ENCODE peak calls at places on chromosome 3, in ten cellular contexts. One of them, this sample, is unnamed.

GRCh38 chr3:14772533-14773138 is 46.1 kb upstream of the FGD5 start:
- DNase-seq in CD4-positive, alpha-beta memory T cell: no peak
- DNase-seq in neuronal stem cell: no peak
- DNase-seq in epithelial cell of esophagus: no peak
- DNase-seq in GM23338: no peak
- DNase-seq in adipocyte: no peak
- DNase-seq in psoas muscle: no peak
- DNase-seq in stomach: no peak
- DNase-seq in transverse colon: no peak
- DNase-seq in heart left ventricle: no peak
- DNase-seq in this sample: no peak

GRCh38 chr3:5505163-5505562 is 317.7 kb downstream of the EDEM1 start:
- DNase-seq in CD4-positive, alpha-beta memory T cell: no peak
- DNase-seq in neuronal stem cell: no peak
- DNase-seq in epithelial cell of esophagus: no peak
- DNase-seq in GM23338: no peak
- DNase-seq in adipocyte: no peak
- DNase-seq in psoas muscle: no peak
- DNase-seq in stomach: no peak
- DNase-seq in transverse colon: no peak
- DNase-seq in heart left ventricle: no peak
- DNase-seq in this sample: no peak

GRCh38 chr3:14699643-14700042 is 24.7 kb downstream of the C3orf20 start:
- DNase-seq in CD4-positive, alpha-beta memory T cell: no peak
- DNase-seq in neuronal stem cell: no peak
- DNase-seq in epithelial cell of esophagus: no peak
- DNase-seq in GM23338: no peak
- DNase-seq in adipocyte: peak
- DNase-seq in psoas muscle: no peak
- DNase-seq in stomach: no peak
- DNase-seq in transverse colon: no peak
- DNase-seq in heart left ventricle: peak
- DNase-seq in this sample: no peak

GRCh38 chr3:69080233-69080644 is at the start of gene UBA3:
- DNase-seq in CD4-positive, alpha-beta memory T cell: peak
- DNase-seq in neuronal stem cell: peak
- DNase-seq in epithelial cell of esophagus: peak
- DNase-seq in GM23338: peak
- DNase-seq in adipocyte: peak
- DNase-seq in psoas muscle: peak
- DNase-seq in stomach: peak
- DNase-seq in transverse colon: peak
- DNase-seq in heart left ventricle: peak
- DNase-seq in this sample: peak

GRCh38 chr3:24158756-24159155 is 213.7 kb downstream of the NR1D2 start:
- DNase-seq in CD4-positive, alpha-beta memory T cell: no peak
- DNase-seq in neuronal stem cell: no peak
- DNase-seq in epithelial cell of esophagus: no peak
- DNase-seq in GM23338: no peak
- DNase-seq in adipocyte: no peak
- DNase-seq in psoas muscle: no peak
- DNase-seq in stomach: no peak
- DNase-seq in transverse colon: no peak
- DNase-seq in heart left ventricle: no peak
- DNase-seq in this sample: no peak

GRCh38 chr3:170357920-170358854 is 672 bp downstream of the SKIL start:
- DNase-seq in CD4-positive, alpha-beta memory T cell: peak
- DNase-seq in neuronal stem cell: peak
- DNase-seq in epithelial cell of esophagus: peak
- DNase-seq in GM23338: peak
- DNase-seq in adipocyte: peak
- DNase-seq in psoas muscle: peak
- DNase-seq in stomach: peak
- DNase-seq in transverse colon: peak
- DNase-seq in heart left ventricle: peak
- DNase-seq in this sample: peak

GRCh38 chr3:169077394-169077906 is 586.1 kb downstream of the MECOM start:
- DNase-seq in CD4-positive, alpha-beta memory T cell: no peak
- DNase-seq in neuronal stem cell: no peak
- DNase-seq in epithelial cell of esophagus: no peak
- DNase-seq in GM23338: no peak
- DNase-seq in adipocyte: no peak
- DNase-seq in psoas muscle: no peak
- DNase-seq in stomach: no peak
- DNase-seq in transverse colon: no peak
- DNase-seq in heart left ventricle: no peak
- DNase-seq in this sample: no peak

GRCh38 chr3:179450901-179451334 is 352 bp downstream of the GNB4 start:
- DNase-seq in CD4-positive, alpha-beta memory T cell: no peak
- DNase-seq in neuronal stem cell: no peak
- DNase-seq in epithelial cell of esophagus: no peak
- DNase-seq in GM23338: peak
- DNase-seq in adipocyte: no peak
- DNase-seq in psoas muscle: peak
- DNase-seq in stomach: no peak
- DNase-seq in transverse colon: peak
- DNase-seq in heart left ventricle: no peak
- DNase-seq in this sample: no peak

GRCh38 chr3:46668116-46668515 is 25.4 kb downstream of the ALS2CL start:
- DNase-seq in CD4-positive, alpha-beta memory T cell: no peak
- DNase-seq in neuronal stem cell: no peak
- DNase-seq in epithelial cell of esophagus: no peak
- DNase-seq in GM23338: no peak
- DNase-seq in adipocyte: no peak
- DNase-seq in psoas muscle: no peak
- DNase-seq in stomach: peak
- DNase-seq in transverse colon: peak
- DNase-seq in heart left ventricle: peak
- DNase-seq in this sample: no peak

GRCh38 chr3:184176377-184177330 is 2.0 kb downstream of the AP2M1 start:
- DNase-seq in CD4-positive, alpha-beta memory T cell: no peak
- DNase-seq in neuronal stem cell: peak
- DNase-seq in epithelial cell of esophagus: peak
- DNase-seq in GM23338: peak
- DNase-seq in adipocyte: peak
- DNase-seq in psoas muscle: peak
- DNase-seq in stomach: peak
- DNase-seq in transverse colon: peak
- DNase-seq in heart left ventricle: peak
- DNase-seq in this sample: peak

GRCh38 chr3:65955792-65956477 is 82.8 kb downstream of the MAGI1 start:
- DNase-seq in CD4-positive, alpha-beta memory T cell: no peak
- DNase-seq in neuronal stem cell: no peak
- DNase-seq in epithelial cell of esophagus: peak
- DNase-seq in GM23338: no peak
- DNase-seq in adipocyte: peak
- DNase-seq in psoas muscle: no peak
- DNase-seq in stomach: no peak
- DNase-seq in transverse colon: peak
- DNase-seq in heart left ventricle: no peak
- DNase-seq in this sample: no peak

GRCh38 chr3:193828477-193828876 is 235.5 kb downstream of the OPA1 start:
- DNase-seq in CD4-positive, alpha-beta memory T cell: no peak
- DNase-seq in neuronal stem cell: no peak
- DNase-seq in epithelial cell of esophagus: peak
- DNase-seq in GM23338: peak
- DNase-seq in adipocyte: no peak
- DNase-seq in psoas muscle: no peak
- DNase-seq in stomach: no peak
- DNase-seq in transverse colon: peak
- DNase-seq in heart left ventricle: no peak
- DNase-seq in this sample: no peak

GRCh38 chr3:31610700-31611275 is 78.1 kb downstream of the STT3B start:
- DNase-seq in CD4-positive, alpha-beta memory T cell: no peak
- DNase-seq in neuronal stem cell: no peak
- DNase-seq in epithelial cell of esophagus: peak
- DNase-seq in GM23338: peak
- DNase-seq in adipocyte: peak
- DNase-seq in psoas muscle: no peak
- DNase-seq in stomach: no peak
- DNase-seq in transverse colon: no peak
- DNase-seq in heart left ventricle: no peak
- DNase-seq in this sample: no peak

GRCh38 chr3:143590660-143591059 is 257.6 kb downstream of the SLC9A9 start:
- DNase-seq in CD4-positive, alpha-beta memory T cell: no peak
- DNase-seq in neuronal stem cell: no peak
- DNase-seq in epithelial cell of esophagus: no peak
- DNase-seq in GM23338: no peak
- DNase-seq in adipocyte: no peak
- DNase-seq in psoas muscle: no peak
- DNase-seq in stomach: no peak
- DNase-seq in transverse colon: no peak
- DNase-seq in heart left ventricle: no peak
- DNase-seq in this sample: no peak

GRCh38 chr3:130093741-130094391 is 12.2 kb downstream of the ALG1L2 start:
- DNase-seq in CD4-positive, alpha-beta memory T cell: no peak
- DNase-seq in neuronal stem cell: no peak
- DNase-seq in epithelial cell of esophagus: no peak
- DNase-seq in GM23338: peak
- DNase-seq in adipocyte: no peak
- DNase-seq in psoas muscle: no peak
- DNase-seq in stomach: no peak
- DNase-seq in transverse colon: peak
- DNase-seq in heart left ventricle: no peak
- DNase-seq in this sample: no peak

GRCh38 chr3:132597660-132598059 is 590 bp downstream of the ACKR4 start:
- DNase-seq in CD4-positive, alpha-beta memory T cell: no peak
- DNase-seq in neuronal stem cell: no peak
- DNase-seq in epithelial cell of esophagus: no peak
- DNase-seq in GM23338: no peak
- DNase-seq in adipocyte: no peak
- DNase-seq in psoas muscle: no peak
- DNase-seq in stomach: no peak
- DNase-seq in transverse colon: no peak
- DNase-seq in heart left ventricle: no peak
- DNase-seq in this sample: no peak
- H3K4me3 ChIP-seq in CD4-positive, alpha-beta memory T cell: no peak
- H3K4me3 ChIP-seq in neuronal stem cell: no peak
- H3K4me3 ChIP-seq in epithelial cell of esophagus: no peak
- H3K4me3 ChIP-seq in GM23338: no peak
- H3K4me3 ChIP-seq in adipocyte: peak
- H3K4me3 ChIP-seq in psoas muscle: peak
- H3K4me3 ChIP-seq in stomach: no peak
- H3K4me3 ChIP-seq in transverse colon: peak
- H3K4me3 ChIP-seq in heart left ventricle: peak
- H3K4me3 ChIP-seq in this sample: no peak

DNA sequence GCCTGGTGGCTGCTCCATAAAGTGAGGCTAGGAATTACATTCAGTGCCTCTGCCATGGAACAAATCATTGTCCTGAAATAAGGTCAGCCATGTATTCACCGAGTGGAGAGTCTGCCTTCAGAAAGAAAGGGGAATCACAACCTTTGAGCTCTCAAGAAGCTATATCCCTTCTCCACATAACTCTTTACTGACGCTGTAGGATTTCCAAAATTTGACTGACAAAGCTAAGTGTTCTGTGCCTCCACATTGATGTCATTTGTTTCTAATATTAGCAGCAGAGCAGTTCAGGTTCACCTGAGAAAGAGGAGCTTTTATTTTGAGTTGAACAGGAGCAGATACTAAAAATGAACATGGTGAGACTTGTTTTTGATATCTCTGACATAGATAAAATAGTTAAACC is 137.2 kb downstream of the SSR3 start:
- DNase-seq in CD4-positive, alpha-beta memory T cell: no peak
- DNase-seq in neuronal stem cell: no peak
- DNase-seq in epithelial cell of esophagus: no peak
- DNase-seq in GM23338: no peak
- DNase-seq in adipocyte: no peak
- DNase-seq in psoas muscle: no peak
- DNase-seq in stomach: no peak
- DNase-seq in transverse colon: no peak
- DNase-seq in heart left ventricle: no peak
- DNase-seq in this sample: no peak
- H3K4me3 ChIP-seq in CD4-positive, alpha-beta memory T cell: no peak
- H3K4me3 ChIP-seq in neuronal stem cell: no peak
- H3K4me3 ChIP-seq in epithelial cell of esophagus: no peak
- H3K4me3 ChIP-seq in GM23338: no peak
- H3K4me3 ChIP-seq in adipocyte: no peak
- H3K4me3 ChIP-seq in psoas muscle: no peak
- H3K4me3 ChIP-seq in stomach: no peak
- H3K4me3 ChIP-seq in transverse colon: no peak
- H3K4me3 ChIP-seq in heart left ventricle: no peak
- H3K4me3 ChIP-seq in this sample: no peak

DNA sequence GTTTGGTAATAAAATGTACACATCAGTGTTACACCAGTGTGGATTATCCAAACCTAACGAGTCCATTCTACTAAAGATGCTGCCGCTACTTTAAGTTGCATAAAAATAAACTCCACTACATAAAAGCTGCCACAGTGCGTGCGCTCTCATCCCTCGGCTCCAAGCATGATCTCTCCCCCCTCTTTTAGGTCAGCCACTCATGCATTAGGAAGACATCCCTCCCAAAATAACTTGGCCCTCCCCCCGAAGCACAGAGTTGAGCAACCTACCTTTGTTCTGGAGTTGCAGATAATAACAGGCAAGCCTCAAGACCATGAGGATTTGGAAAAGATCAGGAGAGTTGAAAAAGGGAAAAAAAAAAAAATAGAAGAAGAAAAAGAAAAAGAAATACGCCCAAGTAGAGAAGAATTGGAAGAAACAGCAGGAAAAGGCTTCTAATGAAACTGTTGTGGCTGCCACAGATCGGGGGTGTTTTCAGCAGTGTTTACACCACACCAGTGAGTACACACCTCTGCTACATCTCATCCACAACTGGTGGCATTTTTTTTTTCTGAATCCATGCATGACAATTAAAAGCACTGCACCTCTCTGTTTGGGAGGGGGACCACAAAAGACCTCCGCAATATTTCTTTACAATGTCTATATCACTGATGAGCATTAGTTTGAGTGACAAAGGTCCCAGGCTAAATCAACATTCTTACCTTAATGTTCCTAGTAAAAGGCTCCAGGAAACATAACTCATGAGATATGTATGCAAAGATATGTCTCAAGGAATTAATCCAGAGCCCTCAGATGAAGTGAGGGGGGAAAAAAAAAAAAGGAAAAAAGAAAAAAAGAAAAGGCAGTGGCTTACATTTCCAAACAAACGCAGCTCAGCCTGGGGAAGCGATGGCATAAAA is 339.1 kb downstream of the FOXP1 start:
- DNase-seq in CD4-positive, alpha-beta memory T cell: no peak
- DNase-seq in neuronal stem cell: no peak
- DNase-seq in epithelial cell of esophagus: no peak
- DNase-seq in GM23338: no peak
- DNase-seq in adipocyte: peak
- DNase-seq in psoas muscle: peak
- DNase-seq in stomach: no peak
- DNase-seq in transverse colon: peak
- DNase-seq in heart left ventricle: peak
- DNase-seq in this sample: no peak
- H3K4me3 ChIP-seq in CD4-positive, alpha-beta memory T cell: no peak
- H3K4me3 ChIP-seq in neuronal stem cell: no peak
- H3K4me3 ChIP-seq in epithelial cell of esophagus: no peak
- H3K4me3 ChIP-seq in GM23338: peak
- H3K4me3 ChIP-seq in adipocyte: peak
- H3K4me3 ChIP-seq in psoas muscle: peak
- H3K4me3 ChIP-seq in stomach: peak
- H3K4me3 ChIP-seq in transverse colon: peak
- H3K4me3 ChIP-seq in heart left ventricle: peak
- H3K4me3 ChIP-seq in this sample: no peak

GRCh38 chr3:150117076-150117475 is 146.4 kb upstream of the PFN2 start:
- DNase-seq in CD4-positive, alpha-beta memory T cell: no peak
- DNase-seq in neuronal stem cell: no peak
- DNase-seq in epithelial cell of esophagus: no peak
- DNase-seq in GM23338: no peak
- DNase-seq in adipocyte: peak
- DNase-seq in psoas muscle: no peak
- DNase-seq in stomach: no peak
- DNase-seq in transverse colon: no peak
- DNase-seq in heart left ventricle: no peak
- DNase-seq in this sample: no peak
- H3K4me3 ChIP-seq in CD4-positive, alpha-beta memory T cell: no peak
- H3K4me3 ChIP-seq in neuronal stem cell: no peak
- H3K4me3 ChIP-seq in epithelial cell of esophagus: no peak
- H3K4me3 ChIP-seq in GM23338: no peak
- H3K4me3 ChIP-seq in adipocyte: no peak
- H3K4me3 ChIP-seq in psoas muscle: no peak
- H3K4me3 ChIP-seq in stomach: no peak
- H3K4me3 ChIP-seq in transverse colon: no peak
- H3K4me3 ChIP-seq in heart left ventricle: no peak
- H3K4me3 ChIP-seq in this sample: no peak